ENCODE peak calls at places on chromosomes 6 and 20, in ten cellular contexts. D, H, Y, N, R, C, X, M, W and O are unnamed samples. For H3K4me1, the result is how much of the 10 kb centered on the place peaks cover.

GRCh38 chr6:125252891-125253290 is 48.9 kb downstream of the HDDC2 start:
- DNase-seq in D (no peak), H (no peak), Y (no peak), N (no peak), R (no peak), C (no peak), X (no peak), M (peak), W (no peak), O (peak)

GRCh38 chr6:168648240-168648639 is 207.3 kb downstream of the SMOC2 start:
- DNase-seq in D (no peak), H (peak), Y (no peak), N (no peak), R (peak), C (peak), X (no peak), M (no peak), W (no peak), O (no peak)

GRCh38 chr6:142631517-142632385 is 313.2 kb downstream of the HIVEP2 start:
- DNase-seq in D (no peak), H (no peak), Y (no peak), N (no peak), R (no peak), C (no peak), X (no peak), M (no peak), W (no peak), O (no peak)

GRCh38 chr6:133767571-133767970 is 121.3 kb upstream of the TCF21 start:
- DNase-seq in D (no peak), H (no peak), Y (no peak), N (peak), R (no peak), C (no peak), X (no peak), M (no peak), W (no peak), O (no peak)

GRCh38 chr20:64079273-64080012 is at the start of gene RGS19:
- DNase-seq in D (peak), H (peak), Y (peak), N (peak), R (peak), C (peak), X (no peak), M (peak), W (peak), O (no peak)

GRCh38 chr6:45791600-45792168 is 224.0 kb downstream of the CLIC5 start:
- DNase-seq in D (no peak), H (no peak), Y (no peak), N (peak), R (no peak), C (no peak), X (no peak), M (no peak), W (no peak), O (peak)

GRCh38 chr6:152096863-152097496 is 289.5 kb downstream of the ESR1 start:
- DNase-seq in D (no peak), H (no peak), Y (no peak), N (peak), R (no peak), C (no peak), X (no peak), M (no peak), W (no peak), O (peak)

GRCh38 chr6:45743028-45743615 is 272.5 kb downstream of the CLIC5 start:
- DNase-seq in D (no peak), H (no peak), Y (peak), N (no peak), R (no peak), C (no peak), X (no peak), M (no peak), W (no peak), O (no peak)

GRCh38 chr6:32689531-32690505 is 23.4 kb upstream of the HLA-DQB1 start:
- DNase-seq in D (no peak), H (no peak), Y (no peak), N (no peak), R (no peak), C (no peak), X (no peak), M (no peak), W (no peak), O (no peak)

GRCh38 chr6:169371344-169372144 is 117.9 kb upstream of the THBS2 start:
- DNase-seq in D (no peak), H (no peak), Y (no peak), N (no peak), R (no peak), C (no peak), X (peak), M (peak), W (no peak), O (peak)

GRCh38 chr6:165220030-165220429 is 89.4 kb downstream of the C6orf118 start:
- DNase-seq in D (no peak), H (no peak), Y (no peak), N (no peak), R (no peak), C (no peak), X (no peak), M (no peak), W (no peak), O (no peak)

DNA sequence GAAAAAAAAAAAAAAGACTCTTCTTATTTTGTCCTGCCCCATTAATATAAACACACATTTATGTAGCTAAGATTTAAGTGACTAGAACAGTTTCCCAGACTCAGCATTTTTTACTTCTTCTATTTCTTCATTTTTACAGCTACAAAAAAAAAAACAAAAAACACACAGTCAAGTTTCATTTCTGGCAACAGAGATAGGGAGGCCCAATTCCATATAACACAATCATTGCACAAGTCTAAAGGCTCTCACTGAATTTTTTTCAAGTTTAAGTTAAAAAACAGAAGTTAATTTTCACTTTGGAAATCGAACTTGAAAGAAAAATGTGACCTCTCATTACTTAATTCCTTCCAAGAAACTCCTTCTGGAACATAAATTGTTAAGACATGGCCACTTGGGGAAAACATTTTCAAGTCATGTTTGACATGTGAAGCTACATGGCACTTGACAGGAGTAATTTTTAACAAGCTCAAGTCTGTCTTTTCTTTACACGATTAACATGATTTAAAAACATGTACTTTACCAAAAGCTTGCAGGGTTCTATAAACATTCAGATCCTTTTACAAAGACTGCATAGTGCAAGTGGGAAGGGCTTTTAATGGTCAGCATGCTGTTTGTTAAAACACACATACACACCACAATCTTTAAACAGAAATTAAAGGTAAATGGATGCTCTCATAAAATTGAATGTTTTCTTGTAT is 100.1 kb upstream of the CCDC28A start:
- DNase-seq in D (no peak), H (no peak), Y (no peak), N (no peak), R (no peak), C (no peak), X (no peak), M (no peak), W (no peak), O (no peak)
- TF ChIP-seq CTCF in D (no peak), H (no peak), Y (no peak), N (no peak), R (no peak), C (no peak), X (no peak), M (no peak), W (no peak), O (no peak)

GRCh38 chr6:84086545-84087429 is 53.2 kb downstream of the MRAP2 start:
- DNase-seq in D (no peak), H (no peak), Y (no peak), N (no peak), R (no peak), C (no peak), X (no peak), M (no peak), W (no peak), O (no peak)
- H3K4me1 ChIP-seq in D (under half), H (under half), Y (under half), N (under half), R (under half), C (under half), X (under half), M (under half), W (under half), O (under half)

GRCh38 chr6:138986578-138986977 is 1.5 kb downstream of the REPS1 start:
- DNase-seq in D (no peak), H (no peak), Y (no peak), N (peak), R (no peak), C (no peak), X (no peak), M (no peak), W (no peak), O (no peak)
- H3K27ac ChIP-seq in D (peak), H (peak), Y (no peak), N (no peak), R (no peak), C (no peak), X (no peak), M (no peak), W (no peak), O (peak)

GRCh38 chr20:10665791-10666190 is 8.0 kb downstream of the JAG1 start:
- DNase-seq in D (no peak), H (no peak), Y (no peak), N (no peak), R (peak), C (no peak), X (no peak), M (peak), W (no peak), O (peak)

GRCh38 chr20:10667077-10667401 is 6.8 kb downstream of the JAG1 start:
- DNase-seq in D (no peak), H (no peak), Y (no peak), N (no peak), R (peak), C (peak), X (no peak), M (peak), W (no peak), O (peak)

GRCh38 chr20:10666221-10667076 is 7.3 kb downstream of the JAG1 start:
- DNase-seq in D (no peak), H (no peak), Y (no peak), N (no peak), R (no peak), C (no peak), X (no peak), M (no peak), W (no peak), O (peak)

GRCh38 chr20:10668677-10669368 is 5.0 kb downstream of the JAG1 start:
- DNase-seq in D (no peak), H (no peak), Y (no peak), N (no peak), R (no peak), C (no peak), X (no peak), M (no peak), W (no peak), O (no peak)

GRCh38 chr20:10667560-10668167 is 6.1 kb downstream of the JAG1 start:
- DNase-seq in D (no peak), H (no peak), Y (no peak), N (no peak), R (no peak), C (no peak), X (no peak), M (peak), W (no peak), O (no peak)
- TF ChIP-seq CTCF in D (no peak), H (no peak), Y (no peak), N (no peak), R (no peak), C (no peak), X (no peak), M (no peak), W (no peak), O (peak)